ENCODE peak calls at places on chromosomes 16 and 17, in five cellular contexts. One of them, this sample, is unnamed.

GRCh38 chr16:89373355-89374110 is 116.8 kb downstream of the ANKRD11 start:
- DNase-seq in Daoy: no peak
- DNase-seq in mucosa of gallbladder: peak; percentile 60
- DNase-seq in stimulated activated CD4-positive, alpha-beta T cell treated with anti-CD3 and anti-CD28 coated beads, Interleukin-15, amount 100 ng/mL, for 1 hour: no peak
- DNase-seq in heart left ventricle: peak; percentile 64
- DNase-seq in this sample: no peak

GRCh38 chr17:3639981-3640596 is 3.5 kb downstream of the CTNS start:
- DNase-seq in Daoy: no peak
- DNase-seq in stimulated activated CD4-positive, alpha-beta T cell treated with anti-CD3 and anti-CD28 coated beads, Interleukin-15, amount 100 ng/mL, for 1 hour: no peak
- DNase-seq in mucosa of gallbladder: no peak
- DNase-seq in heart left ventricle: no peak
- DNase-seq in this sample: peak; percentile 37

GRCh38 chr17:82358467-82359350 is at the start of gene TEX19:
- DNase-seq in mucosa of gallbladder: no peak
- DNase-seq in heart left ventricle: no peak
- DNase-seq in Daoy: no peak
- DNase-seq in stimulated activated CD4-positive, alpha-beta T cell treated with anti-CD3 and anti-CD28 coated beads, Interleukin-15, amount 100 ng/mL, for 1 hour: no peak
- DNase-seq in this sample: no peak

GRCh38 chr16:86072328-86073102 is 173.6 kb downstream of the IRF8 start:
- DNase-seq in Daoy: peak; percentile 69
- DNase-seq in stimulated activated CD4-positive, alpha-beta T cell treated with anti-CD3 and anti-CD28 coated beads, Interleukin-15, amount 100 ng/mL, for 1 hour: no peak
- DNase-seq in heart left ventricle: peak; percentile 52
- DNase-seq in mucosa of gallbladder: peak; percentile 75
- DNase-seq in this sample: peak; percentile 83

GRCh38 chr17:17118399-17118798 is 76.1 kb downstream of the MPRIP start:
- DNase-seq in Daoy: no peak
- DNase-seq in mucosa of gallbladder: no peak
- DNase-seq in heart left ventricle: peak; percentile 20
- DNase-seq in stimulated activated CD4-positive, alpha-beta T cell treated with anti-CD3 and anti-CD28 coated beads, Interleukin-15, amount 100 ng/mL, for 1 hour: no peak
- DNase-seq in this sample: no peak

GRCh38 chr17:32503251-32504165 is 16.7 kb downstream of the CDK5R1 start:
- DNase-seq in mucosa of gallbladder: no peak
- DNase-seq in Daoy: no peak
- DNase-seq in heart left ventricle: no peak
- DNase-seq in stimulated activated CD4-positive, alpha-beta T cell treated with anti-CD3 and anti-CD28 coated beads, Interleukin-15, amount 100 ng/mL, for 1 hour: no peak
- DNase-seq in this sample: no peak

GRCh38 chr16:27318399-27319256 is 4.9 kb downstream of the IL4R start:
- DNase-seq in stimulated activated CD4-positive, alpha-beta T cell treated with anti-CD3 and anti-CD28 coated beads, Interleukin-15, amount 100 ng/mL, for 1 hour: peak; percentile 31
- DNase-seq in Daoy: no peak
- DNase-seq in heart left ventricle: peak; percentile 71
- DNase-seq in mucosa of gallbladder: no peak
- DNase-seq in this sample: no peak

GRCh38 chr17:52546990-52547389 is 388.5 kb upstream of the CA10 start:
- DNase-seq in mucosa of gallbladder: no peak
- DNase-seq in stimulated activated CD4-positive, alpha-beta T cell treated with anti-CD3 and anti-CD28 coated beads, Interleukin-15, amount 100 ng/mL, for 1 hour: no peak
- DNase-seq in Daoy: no peak
- DNase-seq in heart left ventricle: no peak
- DNase-seq in this sample: no peak